ENCODE peak calls at places on chromosome 21, in seven cellular contexts. One of them, this sample, is unnamed.

GRCh38 chr21:46126321-46127238 is 28.7 kb downstream of the COL6A2 start:
- DNase-seq in neural crest cell: no peak
- DNase-seq in CD14-positive monocyte: peak
- DNase-seq in GM12864: no peak
- DNase-seq in nephron progenitor cell: peak
- DNase-seq in PC-9: no peak
- DNase-seq in HCT116: no peak
- DNase-seq in this sample: peak

GRCh38 chr21:45074818-45075605 is 632 bp downstream of the ADARB1 start:
- DNase-seq in neural crest cell: peak
- DNase-seq in CD14-positive monocyte: no peak
- DNase-seq in GM12864: no peak
- DNase-seq in nephron progenitor cell: peak
- DNase-seq in PC-9: peak
- DNase-seq in HCT116: no peak
- DNase-seq in this sample: peak

GRCh38 chr21:25850126-25850831 is 115.5 kb downstream of the GABPA start:
- DNase-seq in neural crest cell: no peak
- DNase-seq in CD14-positive monocyte: no peak
- DNase-seq in GM12864: no peak
- DNase-seq in nephron progenitor cell: no peak
- DNase-seq in PC-9: no peak
- DNase-seq in HCT116: no peak
- DNase-seq in this sample: no peak

GRCh38 chr21:41666641-41667051 is 100.2 kb downstream of the RIPK4 start:
- DNase-seq in neural crest cell: no peak
- DNase-seq in CD14-positive monocyte: peak
- DNase-seq in GM12864: no peak
- DNase-seq in nephron progenitor cell: no peak
- DNase-seq in PC-9: no peak
- DNase-seq in HCT116: no peak
- DNase-seq in this sample: no peak

GRCh38 chr21:34846601-34847112 is 177.9 kb downstream of the CLIC6 start:
- DNase-seq in neural crest cell: no peak
- DNase-seq in CD14-positive monocyte: no peak
- DNase-seq in GM12864: no peak
- DNase-seq in nephron progenitor cell: peak
- DNase-seq in PC-9: peak
- DNase-seq in HCT116: peak
- DNase-seq in this sample: no peak

GRCh38 chr21:43864313-43864805 is 664 bp upstream of the AGPAT3 start:
- DNase-seq in neural crest cell: peak
- DNase-seq in CD14-positive monocyte: no peak
- DNase-seq in GM12864: no peak
- DNase-seq in nephron progenitor cell: peak
- DNase-seq in PC-9: peak
- DNase-seq in HCT116: peak
- DNase-seq in this sample: no peak

GRCh38 chr21:29387598-29387997 is 88.9 kb downstream of the BACH1 start:
- DNase-seq in neural crest cell: no peak
- DNase-seq in CD14-positive monocyte: no peak
- DNase-seq in GM12864: no peak
- DNase-seq in nephron progenitor cell: no peak
- DNase-seq in PC-9: no peak
- DNase-seq in HCT116: no peak
- DNase-seq in this sample: no peak

GRCh38 chr21:45830720-45831366 is 150.7 kb upstream of the COL6A1 start:
- DNase-seq in neural crest cell: no peak
- DNase-seq in CD14-positive monocyte: no peak
- DNase-seq in GM12864: no peak
- DNase-seq in nephron progenitor cell: no peak
- DNase-seq in PC-9: no peak
- DNase-seq in HCT116: no peak
- DNase-seq in this sample: no peak

GRCh38 chr21:31557421-31557955 is 102.0 kb upstream of the SOD1 start:
- DNase-seq in neural crest cell: peak
- DNase-seq in CD14-positive monocyte: no peak
- DNase-seq in GM12864: no peak
- DNase-seq in nephron progenitor cell: peak
- DNase-seq in PC-9: peak
- DNase-seq in HCT116: no peak
- DNase-seq in this sample: peak

GRCh38 chr21:44987886-44988606 is 48.2 kb downstream of the SLX9 start:
- DNase-seq in neural crest cell: no peak
- DNase-seq in CD14-positive monocyte: no peak
- DNase-seq in GM12864: no peak
- DNase-seq in nephron progenitor cell: no peak
- DNase-seq in PC-9: no peak
- DNase-seq in HCT116: no peak
- DNase-seq in this sample: peak

GRCh38 chr21:31161157-31161556 is 122.9 kb upstream of the KRTAP19-8 start:
- DNase-seq in neural crest cell: peak
- DNase-seq in CD14-positive monocyte: no peak
- DNase-seq in GM12864: no peak
- DNase-seq in nephron progenitor cell: peak
- DNase-seq in PC-9: peak
- DNase-seq in HCT116: no peak
- DNase-seq in this sample: no peak

GRCh38 chr21:45153358-45154318 is 79.3 kb downstream of the ADARB1 start:
- DNase-seq in neural crest cell: no peak
- DNase-seq in CD14-positive monocyte: no peak
- DNase-seq in GM12864: no peak
- DNase-seq in nephron progenitor cell: no peak
- DNase-seq in PC-9: no peak
- DNase-seq in HCT116: no peak
- DNase-seq in this sample: no peak

GRCh38 chr21:26840206-26840605 is 5.0 kb downstream of the ADAMTS1 start:
- DNase-seq in neural crest cell: no peak
- DNase-seq in CD14-positive monocyte: no peak
- DNase-seq in GM12864: no peak
- DNase-seq in nephron progenitor cell: no peak
- DNase-seq in PC-9: no peak
- DNase-seq in HCT116: no peak
- DNase-seq in this sample: no peak

GRCh38 chr21:45537746-45538291 is 4.4 kb downstream of the SLC19A1 start:
- DNase-seq in neural crest cell: no peak
- DNase-seq in CD14-positive monocyte: peak
- DNase-seq in GM12864: no peak
- DNase-seq in nephron progenitor cell: no peak
- DNase-seq in PC-9: no peak
- DNase-seq in HCT116: no peak
- DNase-seq in this sample: no peak

GRCh38 chr21:41164981-41165650 is 2.8 kb upstream of the BACE2 start:
- DNase-seq in neural crest cell: no peak
- DNase-seq in CD14-positive monocyte: no peak
- DNase-seq in GM12864: no peak
- DNase-seq in nephron progenitor cell: no peak
- DNase-seq in PC-9: peak
- DNase-seq in HCT116: no peak
- DNase-seq in this sample: no peak

GRCh38 chr21:21722736-21723135 is 724.5 kb downstream of the NCAM2 start:
- DNase-seq in neural crest cell: no peak
- DNase-seq in CD14-positive monocyte: no peak
- DNase-seq in GM12864: no peak
- DNase-seq in nephron progenitor cell: no peak
- DNase-seq in PC-9: no peak
- DNase-seq in HCT116: no peak
- DNase-seq in this sample: no peak

GRCh38 chr21:42543106-42543847 is 29.6 kb downstream of the SLC37A1 start:
- DNase-seq in neural crest cell: no peak
- DNase-seq in CD14-positive monocyte: no peak
- DNase-seq in GM12864: no peak
- DNase-seq in nephron progenitor cell: no peak
- DNase-seq in PC-9: no peak
- DNase-seq in HCT116: no peak
- DNase-seq in this sample: peak

GRCh38 chr21:31282095-31282709 is 61.9 kb downstream of the TIAM1 start:
- DNase-seq in neural crest cell: no peak
- DNase-seq in CD14-positive monocyte: no peak
- DNase-seq in GM12864: no peak
- DNase-seq in nephron progenitor cell: no peak
- DNase-seq in PC-9: peak
- DNase-seq in HCT116: peak
- DNase-seq in this sample: no peak

GRCh38 chr21:44757731-44758130 is 43.9 kb downstream of the UBE2G2 start:
- DNase-seq in neural crest cell: no peak
- DNase-seq in CD14-positive monocyte: peak
- DNase-seq in GM12864: no peak
- DNase-seq in nephron progenitor cell: no peak
- DNase-seq in PC-9: no peak
- DNase-seq in HCT116: no peak
- DNase-seq in this sample: no peak

GRCh38 chr21:44916965-44917364 is 3.7 kb downstream of the ITGB2 start:
- DNase-seq in neural crest cell: no peak
- DNase-seq in CD14-positive monocyte: no peak
- DNase-seq in GM12864: no peak
- DNase-seq in nephron progenitor cell: no peak
- DNase-seq in PC-9: no peak
- DNase-seq in HCT116: no peak
- DNase-seq in this sample: no peak

GRCh38 chr21:45966995-45967394 is 14.6 kb upstream of the COL6A1 start:
- DNase-seq in neural crest cell: no peak
- DNase-seq in CD14-positive monocyte: no peak
- DNase-seq in GM12864: no peak
- DNase-seq in nephron progenitor cell: no peak
- DNase-seq in PC-9: no peak
- DNase-seq in HCT116: no peak
- DNase-seq in this sample: no peak

GRCh38 chr21:41622831-41623548 is 115.0 kb upstream of the TMPRSS2 start:
- DNase-seq in neural crest cell: no peak
- DNase-seq in CD14-positive monocyte: no peak
- DNase-seq in GM12864: no peak
- DNase-seq in nephron progenitor cell: no peak
- DNase-seq in PC-9: no peak
- DNase-seq in HCT116: no peak
- DNase-seq in this sample: no peak

GRCh38 chr21:34337741-34338140 is 26.1 kb upstream of the KCNE2 start:
- DNase-seq in neural crest cell: no peak
- DNase-seq in CD14-positive monocyte: no peak
- DNase-seq in GM12864: no peak
- DNase-seq in nephron progenitor cell: no peak
- DNase-seq in PC-9: no peak
- DNase-seq in HCT116: no peak
- DNase-seq in this sample: no peak

GRCh38 chr21:38175321-38175720 is 81.5 kb upstream of the KCNJ15 start:
- DNase-seq in neural crest cell: no peak
- DNase-seq in CD14-positive monocyte: no peak
- DNase-seq in GM12864: no peak
- DNase-seq in nephron progenitor cell: no peak
- DNase-seq in PC-9: no peak
- DNase-seq in HCT116: no peak
- DNase-seq in this sample: no peak

GRCh38 chr21:38170283-38170682 is 86.5 kb upstream of the KCNJ15 start:
- DNase-seq in neural crest cell: no peak
- DNase-seq in CD14-positive monocyte: peak
- DNase-seq in GM12864: no peak
- DNase-seq in nephron progenitor cell: peak
- DNase-seq in PC-9: no peak
- DNase-seq in HCT116: no peak
- DNase-seq in this sample: no peak

GRCh38 chr21:38171723-38172344 is 85.0 kb upstream of the KCNJ15 start:
- DNase-seq in neural crest cell: peak
- DNase-seq in CD14-positive monocyte: no peak
- DNase-seq in GM12864: no peak
- DNase-seq in nephron progenitor cell: peak
- DNase-seq in PC-9: no peak
- DNase-seq in HCT116: no peak
- DNase-seq in this sample: peak

GRCh38 chr21:38167345-38167744 is 89.4 kb upstream of the KCNJ15 start:
- DNase-seq in neural crest cell: no peak
- DNase-seq in CD14-positive monocyte: no peak
- DNase-seq in GM12864: no peak
- DNase-seq in nephron progenitor cell: no peak
- DNase-seq in PC-9: no peak
- DNase-seq in HCT116: no peak
- DNase-seq in this sample: no peak

GRCh38 chr21:38170705-38171682 is 85.8 kb upstream of the KCNJ15 start:
- DNase-seq in neural crest cell: no peak
- DNase-seq in CD14-positive monocyte: no peak
- DNase-seq in GM12864: no peak
- DNase-seq in nephron progenitor cell: no peak
- DNase-seq in PC-9: no peak
- DNase-seq in HCT116: no peak
- DNase-seq in this sample: no peak
- TF ChIP-seq CTCF in neural crest cell: no peak
- TF ChIP-seq CTCF in CD14-positive monocyte: no peak
- TF ChIP-seq CTCF in GM12864: no peak
- TF ChIP-seq CTCF in nephron progenitor cell: no peak
- TF ChIP-seq CTCF in PC-9: no peak
- TF ChIP-seq CTCF in HCT116: no peak
- TF ChIP-seq CTCF in this sample: no peak

DNA sequence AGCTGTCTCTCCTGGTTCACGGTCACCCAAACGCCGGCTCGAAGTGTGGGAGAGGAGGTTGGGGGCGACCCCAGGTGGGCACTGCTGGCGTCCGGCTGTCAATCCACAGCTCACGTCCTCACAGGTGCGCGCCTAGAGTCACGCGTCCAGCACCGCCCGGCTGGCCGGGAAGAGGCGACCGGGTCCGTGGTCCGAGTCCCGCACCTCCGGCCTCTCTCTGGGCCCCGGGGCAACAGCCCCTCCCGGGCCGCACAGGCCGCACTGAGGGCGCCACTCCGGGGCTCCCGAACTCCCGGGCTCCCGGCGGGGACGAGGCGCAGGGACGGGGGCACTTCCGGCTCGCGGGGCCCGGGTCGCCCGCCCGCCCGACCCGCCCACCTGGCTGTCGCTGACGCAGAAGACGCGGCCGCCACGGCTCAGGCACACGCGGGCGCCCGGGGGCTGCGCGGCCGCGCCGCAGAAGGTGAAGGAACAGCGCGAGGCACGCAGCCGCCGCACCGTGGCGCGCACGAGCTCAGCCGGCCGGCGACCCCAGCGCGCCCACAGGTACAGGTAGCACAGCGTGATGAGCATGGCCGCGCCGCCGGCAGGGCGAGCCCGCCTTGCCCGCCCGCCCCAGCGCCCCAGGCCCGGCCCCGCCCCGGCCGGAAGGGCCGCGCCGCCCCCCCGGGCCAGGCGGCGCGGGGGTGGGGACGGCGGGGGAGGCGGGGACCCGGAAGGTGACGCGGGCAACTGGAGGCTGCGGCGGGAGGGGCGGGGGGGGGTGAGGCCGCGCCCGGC is at the start of gene HLCS:
- DNase-seq in neural crest cell: peak
- DNase-seq in CD14-positive monocyte: no peak
- DNase-seq in GM12864: no peak
- DNase-seq in nephron progenitor cell: peak
- DNase-seq in PC-9: peak
- DNase-seq in HCT116: no peak
- DNase-seq in this sample: peak
- TF ChIP-seq CTCF in neural crest cell: peak
- TF ChIP-seq CTCF in CD14-positive monocyte: peak
- TF ChIP-seq CTCF in GM12864: peak
- TF ChIP-seq CTCF in nephron progenitor cell: no peak
- TF ChIP-seq CTCF in PC-9: no peak
- TF ChIP-seq CTCF in HCT116: no peak
- TF ChIP-seq CTCF in this sample: no peak

GRCh38 chr21:38075833-38076567 is 159.7 kb upstream of the KCNJ6 start:
- DNase-seq in neural crest cell: no peak
- DNase-seq in CD14-positive monocyte: no peak
- DNase-seq in GM12864: no peak
- DNase-seq in nephron progenitor cell: no peak
- DNase-seq in PC-9: no peak
- DNase-seq in HCT116: no peak
- DNase-seq in this sample: no peak
- TF ChIP-seq CTCF in neural crest cell: no peak
- TF ChIP-seq CTCF in CD14-positive monocyte: no peak
- TF ChIP-seq CTCF in GM12864: no peak
- TF ChIP-seq CTCF in nephron progenitor cell: no peak
- TF ChIP-seq CTCF in PC-9: no peak
- TF ChIP-seq CTCF in HCT116: no peak
- TF ChIP-seq CTCF in this sample: no peak

GRCh38 chr21:36188081-36188681 is 31.6 kb downstream of the DOP1B start:
- DNase-seq in neural crest cell: no peak
- DNase-seq in CD14-positive monocyte: no peak
- DNase-seq in GM12864: no peak
- DNase-seq in nephron progenitor cell: no peak
- DNase-seq in PC-9: peak
- DNase-seq in HCT116: no peak
- DNase-seq in this sample: no peak
- TF ChIP-seq CTCF in neural crest cell: no peak
- TF ChIP-seq CTCF in CD14-positive monocyte: no peak
- TF ChIP-seq CTCF in GM12864: no peak
- TF ChIP-seq CTCF in nephron progenitor cell: no peak
- TF ChIP-seq CTCF in PC-9: no peak
- TF ChIP-seq CTCF in HCT116: no peak
- TF ChIP-seq CTCF in this sample: no peak

This sample was measured in glutamatergic neuron.